ENCODE peak calls at places on chromosomes 7 and 10, in six cellular contexts. F is sigmoid colon; O is stimulated activated naive CD8-positive, alpha-beta T cell treated with anti-CD3 and anti-CD28 coated beads, Interleukin-15, Interleukin-2, amounts not matched to agents 100 U/mL and 50 U/mL, for 24 hours; H is upper lobe of right lung; T is stomach; P is breast epithelium. A is an unnamed sample.

GRCh38 chr7:146772581-146772980 is 656.0 kb downstream of the CNTNAP2 start:
- DNase-seq in F (no peak), O (no peak), H (no peak), T (no peak), P (no peak), A (peak)

GRCh38 chr7:103632005-103632639 is 186.1 kb upstream of the SLC26A5 start:
- DNase-seq in F (no peak), O (no peak), H (no peak), T (no peak), P (no peak), A (no peak)

GRCh38 chr10:12500406-12501303 is 151.3 kb downstream of the CAMK1D start:
- DNase-seq in F (peak), O (no peak), H (peak), T (peak), P (no peak), A (no peak)

GRCh38 chr7:95901006-95901405 is 128.7 kb downstream of the DYNC1I1 start:
- DNase-seq in F (no peak), O (no peak), H (no peak), T (no peak), P (peak), A (no peak)

GRCh38 chr7:128271471-128272454 is 30.7 kb downstream of the LEP start:
- DNase-seq in F (no peak), O (no peak), H (peak), T (no peak), P (no peak), A (no peak)

GRCh38 chr10:30583778-30584415 is 45.7 kb downstream of the LYZL2 start:
- DNase-seq in F (peak), O (no peak), H (no peak), T (peak), P (peak), A (peak)

GRCh38 chr7:2163565-2163964 is 69.2 kb downstream of the MAD1L1 start:
- DNase-seq in F (no peak), O (no peak), H (peak), T (no peak), P (no peak), A (no peak)

GRCh38 chr10:3542185-3542611 is 242.8 kb downstream of the KLF6 start:
- DNase-seq in F (no peak), O (no peak), H (no peak), T (no peak), P (no peak), A (no peak)

GRCh38 chr7:5638994-5639393 is 142.5 kb downstream of the RNF216 start:
- DNase-seq in F (no peak), O (no peak), H (no peak), T (no peak), P (no peak), A (no peak)

GRCh38 chr10:112471878-112472487 is 25.0 kb downstream of the VTI1A start:
- DNase-seq in F (no peak), O (no peak), H (no peak), T (no peak), P (no peak), A (peak)

GRCh38 chr7:70154521-70155180 is 556.4 kb downstream of the AUTS2 start:
- DNase-seq in F (no peak), O (no peak), H (no peak), T (no peak), P (no peak), A (no peak)

GRCh38 chr10:21978191-21978862 is 25.2 kb downstream of the DNAJC1 start:
- DNase-seq in F (no peak), O (no peak), H (no peak), T (no peak), P (no peak), A (no peak)

GRCh38 chr7:668139-668871 is 58.2 kb upstream of the DNAAF5 start:
- DNase-seq in F (peak), O (no peak), H (no peak), T (no peak), P (peak), A (no peak)

GRCh38 chr7:18993933-18994668 is 123.3 kb downstream of the TWIST1 start:
- DNase-seq in F (no peak), O (no peak), H (no peak), T (no peak), P (no peak), A (no peak)

GRCh38 chr10:21995557-21995956 is 8.0 kb downstream of the DNAJC1 start:
- DNase-seq in F (no peak), O (no peak), H (no peak), T (no peak), P (no peak), A (no peak)

GRCh38 chr10:24951201-24952145 is 933 bp downstream of the PRTFDC1 start:
- DNase-seq in F (no peak), O (peak), H (no peak), T (peak), P (peak), A (no peak)

GRCh38 chr10:13990918-13991317 is 339.8 kb downstream of the FRMD4A start:
- DNase-seq in F (no peak), O (no peak), H (no peak), T (peak), P (peak), A (no peak)

GRCh38 chr10:94183666-94184264 is 179.0 kb downstream of the NOC3L start:
- DNase-seq in F (no peak), O (no peak), H (no peak), T (no peak), P (no peak), A (no peak)

GRCh38 chr7:31688990-31689389 is 2.0 kb downstream of the PPP1R17 start:
- DNase-seq in F (no peak), O (no peak), H (no peak), T (no peak), P (no peak), A (no peak)

GRCh38 chr10:43229208-43230061 is 37.4 kb downstream of the RASGEF1A start:
- DNase-seq in F (peak), O (peak), H (peak), T (no peak), P (no peak), A (peak)

GRCh38 chr7:143265017-143265693 is 1.9 kb downstream of the GSTK1 start:
- DNase-seq in F (no peak), O (no peak), H (no peak), T (no peak), P (no peak), A (no peak)

GRCh38 chr7:106770191-106770590 is 94.9 kb upstream of the PIK3CG start:
- DNase-seq in F (no peak), O (no peak), H (no peak), T (no peak), P (no peak), A (no peak)

A was measured in NCI-H526.